ENCODE peak calls at places on chromosomes 5 and 9, in five cellular contexts. R is CD8-positive, alpha-beta T cell; N is amniotic epithelial cell; P is KBM-7; F is coronary artery. E is an unnamed sample.

GRCh38 chr5:124746916-124747769 is 704 bp upstream of the ZNF608 start:
- DNase-seq in R (no peak), N (peak), P (peak), F (peak), E (peak)

GRCh38 chr9:36831381-36832231 is 202.5 kb downstream of the PAX5 start:
- DNase-seq in R (no peak), N (no peak), P (no peak), F (no peak), E (no peak)

GRCh38 chr9:72365525-72366256 is 683 bp upstream of the ZFAND5 start:
- DNase-seq in R (peak), N (peak), P (peak), F (peak), E (peak)

GRCh38 chr5:37249820-37250175 is 622 bp upstream of the CPLANE1 start:
- DNase-seq in R (no peak), N (no peak), P (no peak), F (no peak), E (no peak)

GRCh38 chr9:18587988-18588387 is 114.0 kb downstream of the ADAMTSL1 start:
- DNase-seq in R (no peak), N (no peak), P (no peak), F (no peak), E (peak)

GRCh38 chr9:90916147-90916734 is 114.6 kb downstream of the SYK start:
- DNase-seq in R (no peak), N (no peak), P (no peak), F (no peak), E (no peak)

GRCh38 chr5:134545070-134545868 is 19.8 kb downstream of the JADE2 start:
- DNase-seq in R (no peak), N (no peak), P (peak), F (peak), E (no peak)

GRCh38 chr5:14265574-14265973 is 122.4 kb downstream of the TRIO start:
- DNase-seq in R (no peak), N (peak), P (no peak), F (no peak), E (peak)

GRCh38 chr5:10489810-10490426 is 48.2 kb downstream of the ROPN1L start:
- DNase-seq in R (no peak), N (no peak), P (peak), F (no peak), E (peak)

GRCh38 chr9:134406366-134407122 is 80.3 kb downstream of the RXRA start:
- DNase-seq in R (no peak), N (no peak), P (no peak), F (peak), E (no peak)

GRCh38 chr5:14983666-14984441 is 112.3 kb upstream of the ANKH start:
- DNase-seq in R (peak), N (no peak), P (peak), F (no peak), E (no peak)

GRCh38 chr9:112570731-112571167 is 84.1 kb downstream of the KIAA1958 start:
- DNase-seq in R (no peak), N (no peak), P (no peak), F (no peak), E (no peak)

GRCh38 chr5:160116991-160117390 is 2.3 kb downstream of the PWWP2A start:
- DNase-seq in R (no peak), N (no peak), P (no peak), F (no peak), E (no peak)

GRCh38 chr5:74296685-74297084 is 343.8 kb downstream of the ENC1 start:
- DNase-seq in R (no peak), N (no peak), P (no peak), F (no peak), E (peak)

GRCh38 chr5:124480022-124480421 is 266.4 kb downstream of the ZNF608 start:
- DNase-seq in R (no peak), N (no peak), P (no peak), F (no peak), E (no peak)

GRCh38 chr5:31427013-31427783 is 104.7 kb downstream of the DROSHA start:
- DNase-seq in R (no peak), N (peak), P (no peak), F (no peak), E (no peak)

GRCh38 chr5:56668996-56669395 is 146.4 kb upstream of the MAP3K1 start:
- DNase-seq in R (no peak), N (no peak), P (no peak), F (no peak), E (no peak)

GRCh38 chr5:56110646-56111403 is 116.1 kb upstream of the IL6ST start:
- DNase-seq in R (no peak), N (peak), P (no peak), F (no peak), E (peak)

GRCh38 chr5:171810217-171810616 is 24.6 kb downstream of the SMIM23 start:
- DNase-seq in R (no peak), N (no peak), P (no peak), F (peak), E (no peak)

GRCh38 chr5:56625577-56625976 is 189.8 kb upstream of the MAP3K1 start:
- DNase-seq in R (no peak), N (peak), P (no peak), F (no peak), E (peak)